ENCODE peak calls at places on chromosome X, in seven cellular contexts. One of them, this sample, is unnamed.

GRCh38 chrX:42070866-42071265 is 147.5 kb upstream of the CASK start:
- DNase-seq in memory B cell: no peak
- DNase-seq in glomerular endothelial cell: no peak
- DNase-seq in NCI-H1092 treated with DMSO at 0.1 percent for 48 hours: no peak
- DNase-seq in stimulated activated CD8-positive, alpha-beta memory T cell treated with anti-CD3 and anti-CD28 coated beads, Interleukin-7, amount 100 ng/mL, for 1 hour: no peak
- DNase-seq in activated naive CD4-positive, alpha-beta T cell: no peak
- DNase-seq in keratinocyte: no peak
- DNase-seq in this sample: no peak

GRCh38 chrX:54785901-54786300 is 12.2 kb downstream of the ITIH6 start:
- DNase-seq in memory B cell: no peak
- DNase-seq in glomerular endothelial cell: no peak
- DNase-seq in NCI-H1092 treated with DMSO at 0.1 percent for 48 hours: no peak
- DNase-seq in stimulated activated CD8-positive, alpha-beta memory T cell treated with anti-CD3 and anti-CD28 coated beads, Interleukin-7, amount 100 ng/mL, for 1 hour: no peak
- DNase-seq in activated naive CD4-positive, alpha-beta T cell: no peak
- DNase-seq in keratinocyte: no peak
- DNase-seq in this sample: no peak

GRCh38 chrX:12210921-12211320 is 72.6 kb downstream of the FRMPD4 start:
- DNase-seq in memory B cell: no peak
- DNase-seq in glomerular endothelial cell: no peak
- DNase-seq in NCI-H1092 treated with DMSO at 0.1 percent for 48 hours: no peak
- DNase-seq in stimulated activated CD8-positive, alpha-beta memory T cell treated with anti-CD3 and anti-CD28 coated beads, Interleukin-7, amount 100 ng/mL, for 1 hour: no peak
- DNase-seq in activated naive CD4-positive, alpha-beta T cell: no peak
- DNase-seq in keratinocyte: peak
- DNase-seq in this sample: no peak

GRCh38 chrX:54357414-54358377 is at the start of gene WNK3:
- DNase-seq in memory B cell: peak
- DNase-seq in glomerular endothelial cell: no peak
- DNase-seq in NCI-H1092 treated with DMSO at 0.1 percent for 48 hours: peak
- DNase-seq in stimulated activated CD8-positive, alpha-beta memory T cell treated with anti-CD3 and anti-CD28 coated beads, Interleukin-7, amount 100 ng/mL, for 1 hour: no peak
- DNase-seq in activated naive CD4-positive, alpha-beta T cell: no peak
- DNase-seq in keratinocyte: no peak
- DNase-seq in this sample: no peak

GRCh38 chrX:16185725-16186136 is 18.4 kb downstream of the MAGEB17 start:
- DNase-seq in memory B cell: no peak
- DNase-seq in glomerular endothelial cell: peak
- DNase-seq in NCI-H1092 treated with DMSO at 0.1 percent for 48 hours: peak
- DNase-seq in stimulated activated CD8-positive, alpha-beta memory T cell treated with anti-CD3 and anti-CD28 coated beads, Interleukin-7, amount 100 ng/mL, for 1 hour: no peak
- DNase-seq in activated naive CD4-positive, alpha-beta T cell: no peak
- DNase-seq in keratinocyte: peak
- DNase-seq in this sample: no peak

GRCh38 chrX:38561126-38561868 is at the start of gene TSPAN7:
- DNase-seq in memory B cell: peak
- DNase-seq in glomerular endothelial cell: peak
- DNase-seq in NCI-H1092 treated with DMSO at 0.1 percent for 48 hours: peak
- DNase-seq in stimulated activated CD8-positive, alpha-beta memory T cell treated with anti-CD3 and anti-CD28 coated beads, Interleukin-7, amount 100 ng/mL, for 1 hour: peak
- DNase-seq in activated naive CD4-positive, alpha-beta T cell: peak
- DNase-seq in keratinocyte: no peak
- DNase-seq in this sample: peak

GRCh38 chrX:9339603-9340569 is 125.0 kb upstream of the TBL1X start:
- DNase-seq in memory B cell: no peak
- DNase-seq in glomerular endothelial cell: no peak
- DNase-seq in NCI-H1092 treated with DMSO at 0.1 percent for 48 hours: peak
- DNase-seq in stimulated activated CD8-positive, alpha-beta memory T cell treated with anti-CD3 and anti-CD28 coated beads, Interleukin-7, amount 100 ng/mL, for 1 hour: no peak
- DNase-seq in activated naive CD4-positive, alpha-beta T cell: no peak
- DNase-seq in keratinocyte: no peak
- DNase-seq in this sample: no peak

GRCh38 chrX:50697691-50698090 is 116.3 kb downstream of the SHROOM4 start:
- DNase-seq in memory B cell: no peak
- DNase-seq in glomerular endothelial cell: no peak
- DNase-seq in NCI-H1092 treated with DMSO at 0.1 percent for 48 hours: no peak
- DNase-seq in stimulated activated CD8-positive, alpha-beta memory T cell treated with anti-CD3 and anti-CD28 coated beads, Interleukin-7, amount 100 ng/mL, for 1 hour: no peak
- DNase-seq in activated naive CD4-positive, alpha-beta T cell: no peak
- DNase-seq in keratinocyte: peak
- DNase-seq in this sample: no peak

GRCh38 chrX:120603707-120604358 is at the start of gene MCTS1:
- DNase-seq in memory B cell: peak
- DNase-seq in glomerular endothelial cell: peak
- DNase-seq in NCI-H1092 treated with DMSO at 0.1 percent for 48 hours: peak
- DNase-seq in stimulated activated CD8-positive, alpha-beta memory T cell treated with anti-CD3 and anti-CD28 coated beads, Interleukin-7, amount 100 ng/mL, for 1 hour: peak
- DNase-seq in activated naive CD4-positive, alpha-beta T cell: peak
- DNase-seq in keratinocyte: peak
- DNase-seq in this sample: peak

GRCh38 chrX:56994375-56995270 is 718 bp downstream of the SPIN3 start:
- DNase-seq in memory B cell: no peak
- DNase-seq in glomerular endothelial cell: no peak
- DNase-seq in NCI-H1092 treated with DMSO at 0.1 percent for 48 hours: peak
- DNase-seq in stimulated activated CD8-positive, alpha-beta memory T cell treated with anti-CD3 and anti-CD28 coated beads, Interleukin-7, amount 100 ng/mL, for 1 hour: no peak
- DNase-seq in activated naive CD4-positive, alpha-beta T cell: no peak
- DNase-seq in keratinocyte: no peak
- DNase-seq in this sample: no peak

GRCh38 chrX:132636080-132636479 is 147.2 kb upstream of the MBNL3 start:
- DNase-seq in memory B cell: no peak
- DNase-seq in glomerular endothelial cell: no peak
- DNase-seq in NCI-H1092 treated with DMSO at 0.1 percent for 48 hours: peak
- DNase-seq in stimulated activated CD8-positive, alpha-beta memory T cell treated with anti-CD3 and anti-CD28 coated beads, Interleukin-7, amount 100 ng/mL, for 1 hour: no peak
- DNase-seq in activated naive CD4-positive, alpha-beta T cell: no peak
- DNase-seq in keratinocyte: no peak
- DNase-seq in this sample: no peak

GRCh38 chrX:154751121-154751668 is 318 bp upstream of the GAB3 start:
- DNase-seq in memory B cell: no peak
- DNase-seq in glomerular endothelial cell: no peak
- DNase-seq in NCI-H1092 treated with DMSO at 0.1 percent for 48 hours: peak
- DNase-seq in stimulated activated CD8-positive, alpha-beta memory T cell treated with anti-CD3 and anti-CD28 coated beads, Interleukin-7, amount 100 ng/mL, for 1 hour: no peak
- DNase-seq in activated naive CD4-positive, alpha-beta T cell: no peak
- DNase-seq in keratinocyte: no peak
- DNase-seq in this sample: no peak

GRCh38 chrX:122500556-122500955 is 683.5 kb upstream of the GRIA3 start:
- DNase-seq in memory B cell: no peak
- DNase-seq in glomerular endothelial cell: no peak
- DNase-seq in NCI-H1092 treated with DMSO at 0.1 percent for 48 hours: no peak
- DNase-seq in stimulated activated CD8-positive, alpha-beta memory T cell treated with anti-CD3 and anti-CD28 coated beads, Interleukin-7, amount 100 ng/mL, for 1 hour: no peak
- DNase-seq in activated naive CD4-positive, alpha-beta T cell: no peak
- DNase-seq in keratinocyte: no peak
- DNase-seq in this sample: no peak

GRCh38 chrX:78643874-78644273 is 15.3 kb downstream of the RTL3 start:
- DNase-seq in memory B cell: no peak
- DNase-seq in glomerular endothelial cell: no peak
- DNase-seq in NCI-H1092 treated with DMSO at 0.1 percent for 48 hours: no peak
- DNase-seq in stimulated activated CD8-positive, alpha-beta memory T cell treated with anti-CD3 and anti-CD28 coated beads, Interleukin-7, amount 100 ng/mL, for 1 hour: no peak
- DNase-seq in activated naive CD4-positive, alpha-beta T cell: no peak
- DNase-seq in keratinocyte: no peak
- DNase-seq in this sample: no peak

GRCh38 chrX:140733766-140734342 is 24.3 kb downstream of the LINC00632 start:
- DNase-seq in memory B cell: no peak
- DNase-seq in glomerular endothelial cell: no peak
- DNase-seq in NCI-H1092 treated with DMSO at 0.1 percent for 48 hours: peak
- DNase-seq in stimulated activated CD8-positive, alpha-beta memory T cell treated with anti-CD3 and anti-CD28 coated beads, Interleukin-7, amount 100 ng/mL, for 1 hour: no peak
- DNase-seq in activated naive CD4-positive, alpha-beta T cell: no peak
- DNase-seq in keratinocyte: no peak
- DNase-seq in this sample: no peak

This sample was measured in cerebellar nuclear complex.